ENCODE peak calls at places on chromosome 17, in four cellular contexts. O, W, Q and H are unnamed samples.

GRCh38 chr17:41648411-41649195 is 24.2 kb upstream of the KRT17 start:
- DNase-seq in Q (peak; percentile 97), W (peak; percentile 89), O (peak; percentile 88), H (no peak)

GRCh38 chr17:75001915-75002843 is 10.3 kb upstream of the MRPL58 start:
- DNase-seq in O (no peak), Q (no peak), W (no peak), H (no peak)

GRCh38 chr17:6069611-6070279 is 434 bp upstream of the WSCD1 start:
- DNase-seq in O (no peak), W (no peak), Q (peak; percentile 56), H (no peak)

GRCh38 chr17:82046903-82047302 is 4.7 kb downstream of the RFNG start:
- DNase-seq in W (no peak), Q (no peak), O (no peak), H (no peak)

GRCh38 chr17:49637050-49637449 is 40.8 kb downstream of the SPOP start:
- DNase-seq in Q (no peak), W (no peak), O (no peak), H (no peak)

GRCh38 chr17:59492091-59492451 is 73.3 kb upstream of the DHX40 start:
- DNase-seq in Q (no peak), O (no peak), W (no peak), H (no peak)

GRCh38 chr17:40419559-40420331 is 2.0 kb upstream of the TOP2A start:
- DNase-seq in O (no peak), W (no peak), Q (no peak), H (no peak)

GRCh38 chr17:67469208-67469980 is 92.3 kb downstream of the PITPNC1 start:
- DNase-seq in Q (no peak), W (no peak), O (no peak), H (no peak)

GRCh38 chr17:58302171-58302918 is 21.6 kb upstream of the MPO start:
- DNase-seq in O (peak; percentile 22), Q (peak; percentile 51), W (no peak), H (no peak)

GRCh38 chr17:82668631-82669099 is 20.4 kb upstream of the WDR45B start:
- DNase-seq in W (no peak), Q (peak; percentile 78), O (peak; percentile 73), H (peak; percentile 58)

GRCh38 chr17:7977039-7977438 is 25.4 kb upstream of the GUCY2D start:
- DNase-seq in W (no peak), O (no peak), Q (no peak), H (no peak)

GRCh38 chr17:46722662-46723285 is 95.7 kb downstream of the WNT3 start:
- DNase-seq in Q (no peak), O (no peak), W (no peak), H (no peak)

GRCh38 chr17:80034977-80035686 is 540 bp downstream of the TBC1D16 start:
- DNase-seq in O (no peak), W (peak; percentile 50), Q (no peak), H (no peak)

GRCh38 chr17:6695565-6695964 is 17.6 kb downstream of the SLC13A5 start:
- DNase-seq in Q (peak; percentile 20), W (no peak), O (no peak), H (no peak)

GRCh38 chr17:2456475-2456874 is 55.2 kb downstream of the METTL16 start:
- DNase-seq in W (no peak), Q (no peak), O (no peak), H (no peak)

GRCh38 chr17:28747801-28748750 is 4.3 kb downstream of the TRAF4 start:
- DNase-seq in O (no peak), W (no peak), Q (peak; percentile 75), H (no peak)

GRCh38 chr17:38415250-38416194 is 12.7 kb upstream of the ARHGAP23 start:
- DNase-seq in O (peak; percentile 95), Q (no peak), W (no peak), H (no peak)

GRCh38 chr17:29216856-29217255 is 29.8 kb upstream of the CRYBA1 start:
- DNase-seq in O (no peak), Q (no peak), W (no peak), H (no peak)

GRCh38 chr17:37041931-37042330 is 93.2 kb downstream of the AATF start:
- DNase-seq in Q (no peak), O (no peak), W (no peak), H (no peak)

GRCh38 chr17:39759204-39759603 is 21.5 kb downstream of the GRB7 start:
- DNase-seq in Q (no peak), W (peak; percentile 26), O (peak; percentile 72), H (no peak)

GRCh38 chr17:74892013-74892841 is 1.2 kb downstream of the FADS6 start:
- DNase-seq in O (no peak), W (no peak), Q (no peak), H (no peak)

GRCh38 chr17:41917957-41918391 is 777 bp downstream of the ACLY start:
- DNase-seq in Q (peak; percentile 89), W (peak; percentile 57), O (peak; percentile 50), H (no peak)

GRCh38 chr17:73589096-73589980 is 54.9 kb downstream of the SDK2 start:
- DNase-seq in Q (no peak), W (no peak), O (peak; percentile 93), H (no peak)

GRCh38 chr17:77312786-77313599 is 172.2 kb downstream of the SEC14L1 start:
- DNase-seq in O (no peak), W (no peak), Q (peak; percentile 88), H (no peak)

GRCh38 chr17:9241371-9241712 is 220.0 kb downstream of the NTN1 start:
- DNase-seq in Q (peak; percentile 81), W (no peak), O (no peak), H (no peak)

GRCh38 chr17:8489841-8490240 is 54.2 kb downstream of the NDEL1 start:
- DNase-seq in Q (no peak), O (no peak), W (no peak), H (no peak)

GRCh38 chr17:79087428-79088143 is 13.0 kb downstream of the ENGASE start:
- DNase-seq in W (peak; percentile 84), O (peak; percentile 74), Q (peak; percentile 93), H (peak; percentile 55)

GRCh38 chr17:32518856-32519768 is 32.3 kb downstream of the CDK5R1 start:
- DNase-seq in Q (peak; percentile 83), O (no peak), W (peak; percentile 76), H (peak; percentile 52)

GRCh38 chr17:82320956-82321927 is 3.8 kb upstream of the CD7 start:
- DNase-seq in O (peak; percentile 58), W (peak; percentile 71), Q (no peak), H (no peak)

GRCh38 chr17:59783221-59784016 is 76.0 kb downstream of the VMP1 start:
- DNase-seq in Q (no peak), O (peak; percentile 55), W (no peak), H (no peak)

GRCh38 chr17:39920218-39921210 is 2.1 kb upstream of the GSDMB start:
- DNase-seq in W (peak; percentile 44), Q (no peak), O (no peak), H (no peak)

GRCh38 chr17:13134106-13134505 is 116.3 kb upstream of the ELAC2 start:
- DNase-seq in Q (no peak), W (no peak), O (no peak), H (no peak)

GRCh38 chr17:34990921-34991365 is 10.6 kb downstream of the LIG3 start:
- DNase-seq in O (no peak), W (no peak), Q (no peak), H (no peak)

GRCh38 chr17:49861150-49861884 is 13.4 kb upstream of the TAC4 start:
- DNase-seq in Q (no peak), O (peak; percentile 63), W (peak; percentile 64), H (no peak)

GRCh38 chr17:79960788-79961522 is 74.7 kb downstream of the TBC1D16 start:
- DNase-seq in Q (no peak), W (no peak), O (no peak), H (no peak)

GRCh38 chr17:32870969-32871368 is 6.0 kb downstream of the MYO1D start:
- DNase-seq in W (no peak), Q (no peak), O (no peak), H (no peak)

GRCh38 chr17:79620207-79621038 is 9.6 kb upstream of the RBFOX3 start:
- DNase-seq in W (no peak), O (no peak), Q (peak; percentile 45), H (no peak)

GRCh38 chr17:83135692-83136091 is 56.3 kb downstream of the METRNL start:
- DNase-seq in Q (peak; percentile 74), W (peak; percentile 5), O (no peak), H (no peak)

GRCh38 chr17:883586-883962 is 96.0 kb downstream of the NXN start:
- DNase-seq in O (no peak), W (no peak), Q (no peak), H (no peak)
- H3K27ac ChIP-seq in O (no peak overlapping the region), W (no peak overlapping the region), Q (no peak overlapping the region), H (no peak overlapping the region)

DNA sequence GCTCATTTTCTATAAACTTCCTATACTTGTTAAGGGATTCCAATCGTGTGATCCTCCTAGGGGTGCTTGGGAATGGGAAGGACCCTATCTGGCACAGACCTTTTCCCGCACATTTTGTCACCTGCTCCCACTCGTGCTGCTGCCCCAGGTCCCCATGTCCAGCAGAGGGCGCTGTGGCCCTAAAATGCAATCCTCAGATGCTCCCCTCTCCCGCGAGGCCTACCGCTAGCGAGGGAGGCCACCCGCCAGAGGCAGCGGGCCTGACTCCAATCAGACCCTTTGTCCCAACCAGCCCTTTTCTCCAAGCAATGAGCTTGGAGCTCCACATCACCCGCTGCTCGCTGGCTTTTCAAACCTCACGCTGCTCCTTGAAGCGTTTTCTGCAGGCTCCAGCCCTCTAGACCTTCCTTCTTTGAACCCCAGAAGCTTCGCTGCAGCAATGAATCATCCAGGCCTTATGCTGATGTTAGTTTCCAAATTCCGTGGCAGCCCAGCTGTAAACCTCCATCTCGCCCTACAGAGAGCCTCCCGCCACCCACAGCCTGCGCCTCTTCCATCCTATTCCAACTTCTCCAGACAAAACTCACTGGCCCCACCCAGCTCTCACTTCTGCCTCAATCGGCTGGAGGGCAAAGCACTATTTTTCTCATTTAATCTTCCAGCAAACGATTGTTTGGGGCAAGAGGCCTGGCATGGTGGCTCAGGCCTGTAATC is 23.6 kb upstream of the FZD2 start:
- DNase-seq in W (peak; percentile 89), O (peak; percentile 90), Q (peak; percentile 98), H (no peak)
- H3K27ac ChIP-seq in W (no peak overlapping the region), O (no peak overlapping the region), Q (no peak overlapping the region), H (no peak overlapping the region)

GRCh38 chr17:4560837-4561241 is 462 bp upstream of the GGT6 start:
- DNase-seq in O (no peak), W (no peak), Q (no peak), H (no peak)
- H3K27ac ChIP-seq in O (no peak overlapping the region), W (no peak overlapping the region), Q (no peak overlapping the region), H (no peak overlapping the region)

DNA sequence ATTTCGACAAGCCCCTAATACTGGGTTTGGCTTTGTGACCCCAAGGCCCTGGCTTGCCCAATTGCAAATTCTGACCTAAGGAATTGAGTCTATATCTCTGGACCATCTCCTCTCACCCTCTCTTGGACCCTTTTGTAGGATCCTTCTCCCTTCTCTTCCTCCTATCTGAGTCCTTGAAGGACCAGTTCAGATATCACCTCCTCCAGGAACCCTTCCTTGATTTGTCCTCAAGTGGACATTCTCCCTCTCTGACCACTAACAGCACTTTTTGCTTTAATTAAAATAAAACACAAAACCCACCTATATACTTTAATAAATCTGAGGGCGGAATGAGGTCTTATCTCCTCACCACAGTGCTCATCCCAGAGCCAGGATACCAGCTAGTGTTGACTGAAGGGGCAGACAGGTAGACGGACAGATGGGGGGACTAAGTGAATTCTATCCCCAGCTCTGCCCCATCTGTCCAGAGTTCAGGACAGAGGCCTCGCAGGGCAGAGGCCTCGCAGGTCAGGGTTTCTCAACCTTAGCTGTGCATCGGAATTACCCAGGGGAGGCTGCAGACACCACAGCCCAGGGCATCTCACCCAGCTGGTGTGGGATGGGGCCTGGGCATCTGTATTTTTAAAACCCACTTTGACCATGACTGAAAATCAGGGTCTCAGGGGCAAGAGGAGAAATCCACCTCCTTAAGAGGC is 9.1 kb downstream of the PLCD3 start:
- DNase-seq in Q (no peak), W (no peak), O (no peak), H (no peak)
- H3K27ac ChIP-seq in Q (no peak overlapping the region), W (no peak overlapping the region), O (no peak overlapping the region), H (no peak overlapping the region)

GRCh38 chr17:19753049-19753444 is 4.9 kb upstream of the ALDH3A1 start:
- DNase-seq in O (no peak), Q (peak; percentile 95), W (no peak), H (no peak)
- H3K27ac ChIP-seq in O (no peak overlapping the region), Q (peak overlapping the region; percentile 71), W (no peak overlapping the region), H (no peak overlapping the region)